ENCODE peak calls at places on chromosomes 6 and 20, in ten cellular contexts. One of them, this sample, is unnamed. For H3K9me3, the result is how much of the 10 kb centered on the place peaks cover.

GRCh38 chr6:138307816-138308727 is 69.6 kb upstream of the SMIM28 start:
- DNase-seq in A673: peak
- DNase-seq in breast epithelium: no peak
- DNase-seq in Panc1: no peak
- DNase-seq in IMR-90: no peak
- DNase-seq in left lung: no peak
- DNase-seq in Peyer's patch: no peak
- DNase-seq in uterus: peak
- DNase-seq in right lobe of liver: no peak
- DNase-seq in ovary: no peak
- DNase-seq in this sample: no peak

GRCh38 chr6:12804967-12805645 is 88.5 kb downstream of the PHACTR1 start:
- DNase-seq in A673: peak
- DNase-seq in breast epithelium: no peak
- DNase-seq in Panc1: no peak
- DNase-seq in IMR-90: no peak
- DNase-seq in left lung: no peak
- DNase-seq in Peyer's patch: no peak
- DNase-seq in uterus: no peak
- DNase-seq in right lobe of liver: no peak
- DNase-seq in ovary: no peak
- DNase-seq in this sample: no peak

GRCh38 chr20:289693-290080 is 863 bp downstream of the C20orf96 start:
- DNase-seq in A673: no peak
- DNase-seq in breast epithelium: no peak
- DNase-seq in Panc1: no peak
- DNase-seq in IMR-90: no peak
- DNase-seq in left lung: no peak
- DNase-seq in Peyer's patch: no peak
- DNase-seq in uterus: no peak
- DNase-seq in right lobe of liver: no peak
- DNase-seq in ovary: no peak
- DNase-seq in this sample: no peak

GRCh38 chr6:16514249-16514648 is 247.0 kb downstream of the ATXN1 start:
- DNase-seq in A673: peak
- DNase-seq in breast epithelium: no peak
- DNase-seq in Panc1: peak
- DNase-seq in IMR-90: peak
- DNase-seq in left lung: no peak
- DNase-seq in Peyer's patch: no peak
- DNase-seq in uterus: no peak
- DNase-seq in right lobe of liver: no peak
- DNase-seq in ovary: peak
- DNase-seq in this sample: no peak

GRCh38 chr6:3137057-3137777 is 18.7 kb downstream of the BPHL start:
- DNase-seq in A673: no peak
- DNase-seq in breast epithelium: no peak
- DNase-seq in Panc1: no peak
- DNase-seq in IMR-90: peak
- DNase-seq in left lung: no peak
- DNase-seq in Peyer's patch: no peak
- DNase-seq in uterus: no peak
- DNase-seq in right lobe of liver: no peak
- DNase-seq in ovary: no peak
- DNase-seq in this sample: no peak

GRCh38 chr6:166778776-166779175 is 151.7 kb upstream of the RPS6KA2 start:
- DNase-seq in A673: no peak
- DNase-seq in breast epithelium: no peak
- DNase-seq in Panc1: no peak
- DNase-seq in IMR-90: no peak
- DNase-seq in left lung: no peak
- DNase-seq in Peyer's patch: no peak
- DNase-seq in uterus: no peak
- DNase-seq in right lobe of liver: no peak
- DNase-seq in ovary: no peak
- DNase-seq in this sample: no peak

GRCh38 chr20:59824711-59825562 is 108.5 kb downstream of the SYCP2 start:
- DNase-seq in A673: no peak
- DNase-seq in breast epithelium: peak
- DNase-seq in Panc1: no peak
- DNase-seq in IMR-90: no peak
- DNase-seq in left lung: no peak
- DNase-seq in Peyer's patch: peak
- DNase-seq in uterus: no peak
- DNase-seq in right lobe of liver: no peak
- DNase-seq in ovary: no peak
- DNase-seq in this sample: no peak

GRCh38 chr20:1489764-1490436 is 1.3 kb downstream of the SIRPB2 start:
- DNase-seq in A673: no peak
- DNase-seq in breast epithelium: no peak
- DNase-seq in Panc1: no peak
- DNase-seq in IMR-90: no peak
- DNase-seq in left lung: peak
- DNase-seq in Peyer's patch: no peak
- DNase-seq in uterus: no peak
- DNase-seq in right lobe of liver: no peak
- DNase-seq in ovary: no peak
- DNase-seq in this sample: no peak

GRCh38 chr6:50602191-50602810 is 111.0 kb upstream of the TFAP2D start:
- DNase-seq in A673: peak
- DNase-seq in breast epithelium: no peak
- DNase-seq in Panc1: peak
- DNase-seq in IMR-90: peak
- DNase-seq in left lung: no peak
- DNase-seq in Peyer's patch: no peak
- DNase-seq in uterus: no peak
- DNase-seq in right lobe of liver: no peak
- DNase-seq in ovary: no peak
- DNase-seq in this sample: no peak

GRCh38 chr6:145502417-145502816 is 232.9 kb downstream of the EPM2A start:
- DNase-seq in A673: peak
- DNase-seq in breast epithelium: no peak
- DNase-seq in Panc1: no peak
- DNase-seq in IMR-90: no peak
- DNase-seq in left lung: no peak
- DNase-seq in Peyer's patch: no peak
- DNase-seq in uterus: no peak
- DNase-seq in right lobe of liver: no peak
- DNase-seq in ovary: no peak
- DNase-seq in this sample: no peak

GRCh38 chr6:36873612-36874011 is 991 bp downstream of the PPIL1 start:
- DNase-seq in A673: no peak
- DNase-seq in breast epithelium: no peak
- DNase-seq in Panc1: no peak
- DNase-seq in IMR-90: no peak
- DNase-seq in left lung: no peak
- DNase-seq in Peyer's patch: no peak
- DNase-seq in uterus: no peak
- DNase-seq in right lobe of liver: no peak
- DNase-seq in ovary: no peak
- DNase-seq in this sample: no peak

GRCh38 chr6:149363154-149363553 is 36.9 kb upstream of the SUMO4 start:
- DNase-seq in A673: no peak
- DNase-seq in breast epithelium: no peak
- DNase-seq in Panc1: no peak
- DNase-seq in IMR-90: no peak
- DNase-seq in left lung: no peak
- DNase-seq in Peyer's patch: no peak
- DNase-seq in uterus: no peak
- DNase-seq in right lobe of liver: no peak
- DNase-seq in ovary: no peak
- DNase-seq in this sample: no peak

GRCh38 chr6:135159531-135159930 is 21.6 kb upstream of the MYB start:
- DNase-seq in A673: no peak
- DNase-seq in breast epithelium: no peak
- DNase-seq in Panc1: no peak
- DNase-seq in IMR-90: no peak
- DNase-seq in left lung: no peak
- DNase-seq in Peyer's patch: no peak
- DNase-seq in uterus: no peak
- DNase-seq in right lobe of liver: no peak
- DNase-seq in ovary: no peak
- DNase-seq in this sample: no peak

GRCh38 chr6:80235647-80236046 is 129.2 kb downstream of the BCKDHB start:
- DNase-seq in A673: no peak
- DNase-seq in breast epithelium: no peak
- DNase-seq in Panc1: no peak
- DNase-seq in IMR-90: no peak
- DNase-seq in left lung: no peak
- DNase-seq in Peyer's patch: no peak
- DNase-seq in uterus: no peak
- DNase-seq in right lobe of liver: no peak
- DNase-seq in ovary: no peak
- DNase-seq in this sample: no peak

GRCh38 chr6:69584913-69585729 is 211.7 kb downstream of the LMBRD1 start:
- DNase-seq in A673: no peak
- DNase-seq in breast epithelium: no peak
- DNase-seq in Panc1: no peak
- DNase-seq in IMR-90: no peak
- DNase-seq in left lung: no peak
- DNase-seq in Peyer's patch: no peak
- DNase-seq in uterus: no peak
- DNase-seq in right lobe of liver: no peak
- DNase-seq in ovary: no peak
- DNase-seq in this sample: no peak
- H3K27ac ChIP-seq in A673: no peak
- H3K27ac ChIP-seq in breast epithelium: no peak
- H3K27ac ChIP-seq in Panc1: no peak
- H3K27ac ChIP-seq in IMR-90: no peak
- H3K27ac ChIP-seq in left lung: no peak
- H3K27ac ChIP-seq in Peyer's patch: no peak
- H3K27ac ChIP-seq in uterus: no peak
- H3K27ac ChIP-seq in right lobe of liver: no peak
- H3K27ac ChIP-seq in ovary: no peak
- H3K27ac ChIP-seq in this sample: no peak

DNA sequence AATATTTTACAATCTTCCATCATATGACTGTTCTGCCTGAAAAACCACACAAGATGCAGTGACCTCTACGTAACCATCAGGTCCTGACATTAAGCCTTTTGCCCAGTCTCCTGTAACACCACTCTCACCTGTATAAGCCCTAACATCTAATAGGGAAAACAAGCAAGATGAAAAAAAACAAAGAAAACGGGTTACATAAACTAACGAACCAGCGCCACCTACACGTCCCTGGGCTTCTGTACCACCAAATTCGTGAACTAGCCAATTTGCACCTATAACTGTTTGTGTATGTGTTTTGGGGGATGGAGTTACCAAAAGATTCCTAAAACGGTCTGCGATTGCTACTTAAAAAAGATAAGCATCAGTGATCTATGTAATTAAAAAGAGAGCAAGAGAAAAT is 70.2 kb downstream of the BLOC1S5 start:
- DNase-seq in A673: no peak
- DNase-seq in breast epithelium: no peak
- DNase-seq in Panc1: no peak
- DNase-seq in IMR-90: no peak
- DNase-seq in left lung: no peak
- DNase-seq in Peyer's patch: no peak
- DNase-seq in uterus: no peak
- DNase-seq in right lobe of liver: no peak
- DNase-seq in ovary: no peak
- DNase-seq in this sample: no peak
- TF ChIP-seq CTCF in A673: no peak
- TF ChIP-seq CTCF in breast epithelium: no peak
- TF ChIP-seq CTCF in Panc1: peak
- TF ChIP-seq CTCF in IMR-90: no peak
- TF ChIP-seq CTCF in left lung: no peak
- TF ChIP-seq CTCF in Peyer's patch: no peak
- TF ChIP-seq CTCF in uterus: no peak
- TF ChIP-seq CTCF in right lobe of liver: no peak
- TF ChIP-seq CTCF in ovary: no peak
- TF ChIP-seq CTCF in this sample: no peak

GRCh38 chr6:137188855-137189254 is 15.4 kb upstream of the IL22RA2 start:
- DNase-seq in A673: peak
- DNase-seq in breast epithelium: no peak
- DNase-seq in Panc1: no peak
- DNase-seq in IMR-90: no peak
- DNase-seq in left lung: no peak
- DNase-seq in Peyer's patch: no peak
- DNase-seq in uterus: no peak
- DNase-seq in right lobe of liver: no peak
- DNase-seq in ovary: no peak
- DNase-seq in this sample: no peak
- H3K9me3 ChIP-seq in A673: under half
- H3K9me3 ChIP-seq in breast epithelium: under half
- H3K9me3 ChIP-seq in Panc1: under half
- H3K9me3 ChIP-seq in IMR-90: under half
- H3K9me3 ChIP-seq in left lung: under half
- H3K9me3 ChIP-seq in Peyer's patch: under half
- H3K9me3 ChIP-seq in uterus: under half
- H3K9me3 ChIP-seq in right lobe of liver: under half
- H3K9me3 ChIP-seq in ovary: under half
- H3K9me3 ChIP-seq in this sample: under half

GRCh38 chr20:36845288-36845969 is 30.5 kb upstream of the TLDC2 start:
- DNase-seq in A673: peak
- DNase-seq in breast epithelium: no peak
- DNase-seq in Panc1: no peak
- DNase-seq in IMR-90: no peak
- DNase-seq in left lung: no peak
- DNase-seq in Peyer's patch: no peak
- DNase-seq in uterus: no peak
- DNase-seq in right lobe of liver: no peak
- DNase-seq in ovary: no peak
- DNase-seq in this sample: no peak
- H3K27ac ChIP-seq in A673: peak
- H3K27ac ChIP-seq in breast epithelium: peak
- H3K27ac ChIP-seq in Panc1: no peak
- H3K27ac ChIP-seq in IMR-90: peak
- H3K27ac ChIP-seq in left lung: peak
- H3K27ac ChIP-seq in Peyer's patch: peak
- H3K27ac ChIP-seq in uterus: peak
- H3K27ac ChIP-seq in right lobe of liver: no peak
- H3K27ac ChIP-seq in ovary: peak
- H3K27ac ChIP-seq in this sample: no peak